ENCODE peak calls at places on chromosomes 3 and 15, in seven cellular contexts. F is right lobe of liver; M is GM12865; X is stimulated activated CD8-positive, alpha-beta memory T cell treated with anti-CD3 and anti-CD28 coated beads, Interleukin-7, amount 100 ng/mL, for 1 hour; C is testis; G is activated T-cell treated with anti-CD3 and anti-CD28 coated beads for 1 hour; N is endothelial cell. H is an unnamed sample.

GRCh38 chr3:73134034-73134433 is 72.6 kb downstream of the EBLN2 start:
- DNase-seq in F (no peak), M (no peak), X (no peak), C (no peak), G (no peak), N (no peak), H (no peak)

GRCh38 chr3:178665747-178666146 is 129.5 kb downstream of the KCNMB2 start:
- DNase-seq in F (no peak), M (no peak), X (no peak), C (no peak), G (no peak), N (no peak), H (no peak)

GRCh38 chr3:111069974-111070751 is 1.5 kb upstream of the NECTIN3 start:
- DNase-seq in F (no peak), M (no peak), X (no peak), C (peak), G (no peak), N (peak), H (no peak)

GRCh38 chr3:182108351-182108750 is 396.6 kb downstream of the SOX2 start:
- DNase-seq in F (no peak), M (no peak), X (no peak), C (no peak), G (no peak), N (no peak), H (no peak)

GRCh38 chr15:92545996-92546395 is 109.6 kb downstream of the FAM174B start:
- DNase-seq in F (no peak), M (no peak), X (no peak), C (no peak), G (no peak), N (no peak), H (no peak)

GRCh38 chr15:51837784-51838183 is 8.3 kb downstream of the TMOD3 start:
- DNase-seq in F (no peak), M (peak), X (no peak), C (no peak), G (no peak), N (no peak), H (no peak)

GRCh38 chr15:49370782-49371181 is 52.3 kb upstream of the FGF7 start:
- DNase-seq in F (no peak), M (peak), X (no peak), C (no peak), G (no peak), N (no peak), H (no peak)

GRCh38 chr3:189233225-189233858 is 61.6 kb downstream of the TPRG1 start:
- DNase-seq in F (peak), M (peak), X (no peak), C (peak), G (no peak), N (peak), H (peak)

GRCh38 chr3:134381836-134382442 is 7.7 kb upstream of the AMOTL2 start:
- DNase-seq in F (no peak), M (no peak), X (no peak), C (no peak), G (no peak), N (no peak), H (no peak)

H was measured in HAP-1.